ENCODE peak calls at places on chromosomes 5 and 9, in four cellular contexts. F is AG04450, Y is cardiac septum, D is OCI-LY7. A is an unnamed sample.

GRCh38 chr5:105817906-105818305 is 1852.8 kb downstream of the EFNA5 start:
- DNase-seq in F (no peak), Y (no peak), D (no peak), A (no peak)

GRCh38 chr9:71683598-71684235 is 84.6 kb downstream of the CEMIP2 start:
- DNase-seq in F (no peak), Y (no peak), D (no peak), A (peak; percentile 59)

GRCh38 chr9:801399-802071 is 40.0 kb upstream of the DMRT1 start:
- DNase-seq in F (peak; percentile 82), Y (no peak), D (no peak), A (no peak)

GRCh38 chr5:158522001-158522400 is 577.7 kb downstream of the EBF1 start:
- DNase-seq in F (no peak), Y (no peak), D (no peak), A (peak; percentile 12)

GRCh38 chr9:77803423-77803822 is 155.3 kb upstream of the GNA14 start:
- DNase-seq in F (no peak), Y (no peak), D (no peak), A (no peak)

GRCh38 chr9:127109212-127109711 is 13.2 kb downstream of the ANGPTL2 start:
- DNase-seq in F (no peak), Y (peak; percentile 27), D (no peak), A (no peak)

GRCh38 chr5:151483176-151483575 is 35.8 kb downstream of the SLC36A1 start:
- DNase-seq in F (no peak), Y (no peak), D (no peak), A (peak; percentile 99)

GRCh38 chr9:89999176-89999533 is 394.3 kb downstream of the GADD45G start:
- DNase-seq in F (no peak), Y (no peak), D (no peak), A (no peak)

GRCh38 chr9:70053864-70054263 is 10.2 kb downstream of the MAMDC2 start:
- DNase-seq in F (no peak), Y (no peak), D (no peak), A (no peak)

GRCh38 chr5:174520420-174521396 is 203.7 kb upstream of the MSX2 start:
- DNase-seq in F (no peak), Y (no peak), D (no peak), A (no peak)

GRCh38 chr5:171306785-171307591 is 2.1 kb upstream of the TLX3 start:
- DNase-seq in F (no peak), Y (no peak), D (no peak), A (no peak)

GRCh38 chr5:33832414-33832813 is 59.4 kb downstream of the ADAMTS12 start:
- DNase-seq in F (no peak), Y (no peak), D (no peak), A (no peak)

GRCh38 chr5:132224721-132225120 is 2.9 kb downstream of the P4HA2 start:
- DNase-seq in F (no peak), Y (peak; percentile 3), D (no peak), A (no peak)

A was measured in NB4.